ENCODE peak calls at places on chromosomes 3 and 15, in eight cellular contexts. One of them, this sample, is unnamed.

GRCh38 chr15:78024883-78025282 is 52.6 kb downstream of the TBC1D2B start:
- DNase-seq in GM23248: no peak
- DNase-seq in heart right ventricle: no peak
- DNase-seq in neuronal stem cell: no peak
- DNase-seq in thoracic aorta: no peak
- DNase-seq in fibroblast of villous mesenchyme: no peak
- DNase-seq in transverse colon: no peak
- DNase-seq in OCI-LY7: no peak
- DNase-seq in this sample: no peak

GRCh38 chr15:44710236-44711088 is 661 bp downstream of the PATL2 start:
- DNase-seq in GM23248: peak
- DNase-seq in heart right ventricle: no peak
- DNase-seq in neuronal stem cell: no peak
- DNase-seq in thoracic aorta: no peak
- DNase-seq in fibroblast of villous mesenchyme: peak
- DNase-seq in transverse colon: peak
- DNase-seq in OCI-LY7: peak
- DNase-seq in this sample: no peak

GRCh38 chr3:171383206-171384018 is 76.8 kb downstream of the TNIK start:
- DNase-seq in GM23248: peak
- DNase-seq in heart right ventricle: no peak
- DNase-seq in neuronal stem cell: no peak
- DNase-seq in thoracic aorta: no peak
- DNase-seq in fibroblast of villous mesenchyme: peak
- DNase-seq in transverse colon: no peak
- DNase-seq in OCI-LY7: no peak
- DNase-seq in this sample: no peak

GRCh38 chr15:70147778-70148177 is 50.1 kb upstream of the TLE3 start:
- DNase-seq in GM23248: no peak
- DNase-seq in heart right ventricle: no peak
- DNase-seq in neuronal stem cell: no peak
- DNase-seq in thoracic aorta: no peak
- DNase-seq in fibroblast of villous mesenchyme: no peak
- DNase-seq in transverse colon: no peak
- DNase-seq in OCI-LY7: no peak
- DNase-seq in this sample: no peak

GRCh38 chr15:74580538-74581350 is 34.9 kb upstream of the CLK3 start:
- DNase-seq in GM23248: no peak
- DNase-seq in heart right ventricle: no peak
- DNase-seq in neuronal stem cell: no peak
- DNase-seq in thoracic aorta: no peak
- DNase-seq in fibroblast of villous mesenchyme: no peak
- DNase-seq in transverse colon: no peak
- DNase-seq in OCI-LY7: no peak
- DNase-seq in this sample: no peak

GRCh38 chr15:69758810-69759410 is 306.3 kb downstream of the RPLP1 start:
- DNase-seq in GM23248: peak
- DNase-seq in heart right ventricle: no peak
- DNase-seq in neuronal stem cell: no peak
- DNase-seq in thoracic aorta: no peak
- DNase-seq in fibroblast of villous mesenchyme: peak
- DNase-seq in transverse colon: peak
- DNase-seq in OCI-LY7: peak
- DNase-seq in this sample: peak

GRCh38 chr3:14879161-14879888 is 60.6 kb downstream of the FGD5 start:
- DNase-seq in GM23248: no peak
- DNase-seq in heart right ventricle: no peak
- DNase-seq in neuronal stem cell: no peak
- DNase-seq in thoracic aorta: no peak
- DNase-seq in fibroblast of villous mesenchyme: peak
- DNase-seq in transverse colon: peak
- DNase-seq in OCI-LY7: no peak
- DNase-seq in this sample: peak

GRCh38 chr15:62618432-62618831 is 424.1 kb upstream of the TPM1 start:
- DNase-seq in GM23248: peak
- DNase-seq in heart right ventricle: no peak
- DNase-seq in neuronal stem cell: no peak
- DNase-seq in thoracic aorta: no peak
- DNase-seq in fibroblast of villous mesenchyme: peak
- DNase-seq in transverse colon: no peak
- DNase-seq in OCI-LY7: no peak
- DNase-seq in this sample: peak

GRCh38 chr3:52053307-52054304 is 2.8 kb downstream of the DUSP7 start:
- DNase-seq in GM23248: peak
- DNase-seq in heart right ventricle: no peak
- DNase-seq in neuronal stem cell: no peak
- DNase-seq in thoracic aorta: no peak
- DNase-seq in fibroblast of villous mesenchyme: peak
- DNase-seq in transverse colon: no peak
- DNase-seq in OCI-LY7: peak
- DNase-seq in this sample: no peak

GRCh38 chr3:124759666-124760401 is 29.6 kb downstream of the UMPS start:
- DNase-seq in GM23248: peak
- DNase-seq in heart right ventricle: no peak
- DNase-seq in neuronal stem cell: no peak
- DNase-seq in thoracic aorta: no peak
- DNase-seq in fibroblast of villous mesenchyme: no peak
- DNase-seq in transverse colon: no peak
- DNase-seq in OCI-LY7: no peak
- DNase-seq in this sample: no peak

GRCh38 chr15:60509470-60509869 is 30.5 kb upstream of the ICE2 start:
- DNase-seq in GM23248: no peak
- DNase-seq in heart right ventricle: no peak
- DNase-seq in neuronal stem cell: no peak
- DNase-seq in thoracic aorta: no peak
- DNase-seq in fibroblast of villous mesenchyme: no peak
- DNase-seq in transverse colon: no peak
- DNase-seq in OCI-LY7: no peak
- DNase-seq in this sample: no peak

GRCh38 chr3:127072971-127073851 is 90.3 kb downstream of the PLXNA1 start:
- DNase-seq in GM23248: no peak
- DNase-seq in heart right ventricle: no peak
- DNase-seq in neuronal stem cell: no peak
- DNase-seq in thoracic aorta: no peak
- DNase-seq in fibroblast of villous mesenchyme: no peak
- DNase-seq in transverse colon: no peak
- DNase-seq in OCI-LY7: no peak
- DNase-seq in this sample: no peak

GRCh38 chr3:149067792-149068352 is 18.5 kb downstream of the HLTF start:
- DNase-seq in GM23248: no peak
- DNase-seq in heart right ventricle: no peak
- DNase-seq in neuronal stem cell: no peak
- DNase-seq in thoracic aorta: no peak
- DNase-seq in fibroblast of villous mesenchyme: no peak
- DNase-seq in transverse colon: no peak
- DNase-seq in OCI-LY7: no peak
- DNase-seq in this sample: no peak

GRCh38 chr3:118550122-118550521 is 484.5 kb downstream of the IGSF11 start:
- DNase-seq in GM23248: no peak
- DNase-seq in heart right ventricle: no peak
- DNase-seq in neuronal stem cell: no peak
- DNase-seq in thoracic aorta: no peak
- DNase-seq in fibroblast of villous mesenchyme: no peak
- DNase-seq in transverse colon: no peak
- DNase-seq in OCI-LY7: no peak
- DNase-seq in this sample: no peak

DNA sequence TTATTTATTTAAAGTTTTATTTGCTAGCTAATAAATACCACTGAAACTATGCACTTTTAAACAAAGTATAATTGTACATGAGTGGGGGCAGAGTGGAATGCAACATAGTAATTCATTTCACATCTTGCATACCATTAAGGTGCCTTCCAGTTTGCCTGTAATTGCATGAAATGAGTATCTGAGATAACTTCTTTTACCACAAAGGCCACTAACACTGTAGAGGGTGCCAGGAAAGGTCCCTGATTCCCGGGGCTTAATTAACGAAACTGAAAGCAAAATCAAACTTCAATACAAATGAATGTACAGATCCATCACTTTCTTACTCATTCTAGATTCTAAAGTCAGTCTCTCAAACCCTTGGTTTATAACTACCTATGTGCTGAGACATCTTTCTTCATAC is 2.1 kb downstream of the CD47 start:
- DNase-seq in GM23248: peak
- DNase-seq in heart right ventricle: no peak
- DNase-seq in neuronal stem cell: no peak
- DNase-seq in thoracic aorta: no peak
- DNase-seq in fibroblast of villous mesenchyme: peak
- DNase-seq in transverse colon: no peak
- DNase-seq in OCI-LY7: peak
- DNase-seq in this sample: no peak
- H3K4me3 ChIP-seq in GM23248: peak
- H3K4me3 ChIP-seq in heart right ventricle: peak
- H3K4me3 ChIP-seq in neuronal stem cell: peak
- H3K4me3 ChIP-seq in thoracic aorta: peak
- H3K4me3 ChIP-seq in fibroblast of villous mesenchyme: peak
- H3K4me3 ChIP-seq in transverse colon: no peak
- H3K4me3 ChIP-seq in OCI-LY7: peak
- H3K4me3 ChIP-seq in this sample: peak

GRCh38 chr3:64796597-64796996 is 108.8 kb upstream of the ADAMTS9 start:
- DNase-seq in GM23248: no peak
- DNase-seq in heart right ventricle: no peak
- DNase-seq in neuronal stem cell: no peak
- DNase-seq in thoracic aorta: no peak
- DNase-seq in fibroblast of villous mesenchyme: no peak
- DNase-seq in transverse colon: no peak
- DNase-seq in OCI-LY7: no peak
- DNase-seq in this sample: no peak

GRCh38 chr3:64797000-64797399 is 109.2 kb upstream of the ADAMTS9 start:
- DNase-seq in GM23248: no peak
- DNase-seq in heart right ventricle: no peak
- DNase-seq in neuronal stem cell: no peak
- DNase-seq in thoracic aorta: no peak
- DNase-seq in fibroblast of villous mesenchyme: no peak
- DNase-seq in transverse colon: no peak
- DNase-seq in OCI-LY7: no peak
- DNase-seq in this sample: no peak

GRCh38 chr3:64798316-64798715 is 110.5 kb upstream of the ADAMTS9 start:
- DNase-seq in GM23248: no peak
- DNase-seq in heart right ventricle: peak
- DNase-seq in neuronal stem cell: no peak
- DNase-seq in thoracic aorta: no peak
- DNase-seq in fibroblast of villous mesenchyme: no peak
- DNase-seq in transverse colon: no peak
- DNase-seq in OCI-LY7: no peak
- DNase-seq in this sample: no peak

DNA sequence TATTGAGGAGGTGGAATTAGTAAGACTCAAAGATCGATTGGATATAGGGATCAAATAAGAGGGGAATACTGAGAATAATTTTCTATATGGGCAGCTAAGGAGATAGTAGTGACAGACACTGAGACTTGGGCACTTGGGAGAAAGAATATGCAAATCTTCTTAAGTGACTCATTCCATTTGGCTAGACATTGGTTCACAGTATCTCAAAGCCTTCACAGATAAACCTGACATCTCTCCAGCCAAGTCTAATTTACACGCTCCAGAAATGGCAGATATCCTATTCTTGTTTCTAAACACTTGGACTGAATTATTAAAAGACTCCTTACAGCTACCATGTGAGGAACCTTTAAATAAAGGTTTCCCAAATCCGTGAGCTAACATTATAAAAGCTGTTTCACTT is 104.7 kb upstream of the ADAMTS9 start:
- DNase-seq in GM23248: no peak
- DNase-seq in heart right ventricle: no peak
- DNase-seq in neuronal stem cell: no peak
- DNase-seq in thoracic aorta: no peak
- DNase-seq in fibroblast of villous mesenchyme: no peak
- DNase-seq in transverse colon: no peak
- DNase-seq in OCI-LY7: no peak
- DNase-seq in this sample: no peak
- H3K4me3 ChIP-seq in GM23248: no peak
- H3K4me3 ChIP-seq in heart right ventricle: no peak
- H3K4me3 ChIP-seq in neuronal stem cell: no peak
- H3K4me3 ChIP-seq in thoracic aorta: no peak
- H3K4me3 ChIP-seq in fibroblast of villous mesenchyme: no peak
- H3K4me3 ChIP-seq in transverse colon: no peak
- H3K4me3 ChIP-seq in OCI-LY7: no peak
- H3K4me3 ChIP-seq in this sample: no peak

DNA sequence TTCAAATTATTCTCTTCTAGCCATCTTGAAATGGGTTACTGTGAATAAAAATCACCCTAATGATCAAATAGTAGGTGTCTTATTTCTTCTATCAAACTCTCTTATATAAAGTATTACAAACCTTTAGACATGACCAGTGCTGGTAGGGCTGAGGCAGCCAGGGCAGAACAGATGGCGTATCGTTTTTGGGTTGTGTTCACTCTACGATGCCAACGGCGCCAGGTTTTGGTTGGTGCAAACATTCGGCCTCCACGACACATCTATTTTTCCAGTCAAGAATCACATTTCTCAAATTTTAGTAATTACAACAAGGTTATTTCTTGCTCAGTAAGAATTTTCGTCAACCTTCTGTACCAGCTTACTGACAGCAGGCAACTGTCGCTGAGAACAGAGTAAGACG is 2.2 kb downstream of the RPL4 start:
- DNase-seq in GM23248: no peak
- DNase-seq in heart right ventricle: no peak
- DNase-seq in neuronal stem cell: no peak
- DNase-seq in thoracic aorta: no peak
- DNase-seq in fibroblast of villous mesenchyme: no peak
- DNase-seq in transverse colon: no peak
- DNase-seq in OCI-LY7: no peak
- DNase-seq in this sample: no peak
- H3K4me3 ChIP-seq in GM23248: peak
- H3K4me3 ChIP-seq in heart right ventricle: peak
- H3K4me3 ChIP-seq in neuronal stem cell: peak
- H3K4me3 ChIP-seq in thoracic aorta: no peak
- H3K4me3 ChIP-seq in fibroblast of villous mesenchyme: peak
- H3K4me3 ChIP-seq in transverse colon: no peak
- H3K4me3 ChIP-seq in OCI-LY7: peak
- H3K4me3 ChIP-seq in this sample: peak

GRCh38 chr3:53843195-53844177 is 2.7 kb downstream of the CHDH start:
- DNase-seq in GM23248: no peak
- DNase-seq in heart right ventricle: no peak
- DNase-seq in neuronal stem cell: no peak
- DNase-seq in thoracic aorta: no peak
- DNase-seq in fibroblast of villous mesenchyme: no peak
- DNase-seq in transverse colon: no peak
- DNase-seq in OCI-LY7: peak
- DNase-seq in this sample: no peak

GRCh38 chr3:53845881-53846133 is 412 bp downstream of the CHDH start:
- DNase-seq in GM23248: no peak
- DNase-seq in heart right ventricle: no peak
- DNase-seq in neuronal stem cell: no peak
- DNase-seq in thoracic aorta: no peak
- DNase-seq in fibroblast of villous mesenchyme: no peak
- DNase-seq in transverse colon: no peak
- DNase-seq in OCI-LY7: no peak
- DNase-seq in this sample: no peak

GRCh38 chr3:53845103-53845880 is 927 bp downstream of the CHDH start:
- DNase-seq in GM23248: peak
- DNase-seq in heart right ventricle: peak
- DNase-seq in neuronal stem cell: peak
- DNase-seq in thoracic aorta: no peak
- DNase-seq in fibroblast of villous mesenchyme: peak
- DNase-seq in transverse colon: peak
- DNase-seq in OCI-LY7: peak
- DNase-seq in this sample: peak

GRCh38 chr3:53846134-53846850 is at the start of the genes CHDH and IL17RB:
- DNase-seq in GM23248: peak
- DNase-seq in heart right ventricle: peak
- DNase-seq in neuronal stem cell: peak
- DNase-seq in thoracic aorta: no peak
- DNase-seq in fibroblast of villous mesenchyme: no peak
- DNase-seq in transverse colon: peak
- DNase-seq in OCI-LY7: peak
- DNase-seq in this sample: peak

GRCh38 chr3:53844262-53845102 is 1.7 kb downstream of the CHDH start:
- DNase-seq in GM23248: no peak
- DNase-seq in heart right ventricle: no peak
- DNase-seq in neuronal stem cell: no peak
- DNase-seq in thoracic aorta: no peak
- DNase-seq in fibroblast of villous mesenchyme: no peak
- DNase-seq in transverse colon: peak
- DNase-seq in OCI-LY7: peak
- DNase-seq in this sample: no peak
- H3K4me3 ChIP-seq in GM23248: no peak
- H3K4me3 ChIP-seq in heart right ventricle: no peak
- H3K4me3 ChIP-seq in neuronal stem cell: no peak
- H3K4me3 ChIP-seq in thoracic aorta: no peak
- H3K4me3 ChIP-seq in fibroblast of villous mesenchyme: no peak
- H3K4me3 ChIP-seq in transverse colon: no peak
- H3K4me3 ChIP-seq in OCI-LY7: no peak
- H3K4me3 ChIP-seq in this sample: no peak